ENCODE peak calls at places on chromosome 20, in five cellular contexts. G, W, X, T and R are unnamed samples.
A peak's percentile ranks its signal among the peaks of the same experiment; 100 is the strongest.

GRCh38 chr20:44031001-44031574 is 116.4 kb downstream of the TOX2 start:
- DNase-seq in X (no peak), G (no peak), T (no peak), W (no peak), R (no peak)

GRCh38 chr20:46779831-46780230 is 70.4 kb downstream of the SLC2A10 start:
- DNase-seq in X (no peak), T (no peak), G (no peak), W (no peak), R (no peak)

GRCh38 chr20:53052380-53052779 is 80.2 kb downstream of the TSHZ2 start:
- DNase-seq in X (no peak), W (no peak), G (no peak), T (no peak), R (no peak)

GRCh38 chr20:35820715-35821114 is 48.9 kb downstream of the PHF20 start:
- DNase-seq in G (no peak), W (no peak), T (no peak), X (no peak), R (peak; percentile 69)

GRCh38 chr20:44026932-44027685 is 112.5 kb downstream of the TOX2 start:
- DNase-seq in T (no peak), G (no peak), W (no peak), X (no peak), R (no peak)

GRCh38 chr20:35174458-35175216 is 2.8 kb downstream of the PROCR start:
- DNase-seq in W (no peak), X (no peak), T (no peak), G (peak; percentile 22), R (no peak)

GRCh38 chr20:33918662-33919061 is 75.0 kb upstream of the RALY start:
- DNase-seq in G (no peak), W (no peak), T (no peak), X (no peak), R (no peak)

GRCh38 chr20:8320306-8320705 is 188.2 kb downstream of the PLCB1 start:
- DNase-seq in W (no peak), G (no peak), X (no peak), T (no peak), R (no peak)

GRCh38 chr20:53513489-53514298 is 79.9 kb downstream of the ZNF217 start:
- DNase-seq in W (no peak), T (no peak), G (no peak), X (no peak), R (peak; percentile 11)

GRCh38 chr20:34165246-34165645 is 53.2 kb upstream of the EIF2S2 start:
- DNase-seq in W (no peak), T (no peak), G (no peak), X (no peak), R (peak; percentile 39)

GRCh38 chr20:3239867-3240775 is 1.1 kb upstream of the SLC4A11 start:
- DNase-seq in W (peak; percentile 31), G (peak; percentile 38), X (no peak), T (no peak), R (peak; percentile 52)

GRCh38 chr20:54350415-54350814 is 125.0 kb upstream of the DOK5 start:
- DNase-seq in W (no peak), G (no peak), X (no peak), T (no peak), R (peak; percentile 60)

GRCh38 chr20:47854687-47855212 is 69.5 kb upstream of the SULF2 start:
- DNase-seq in G (no peak), W (peak; percentile 18), X (no peak), T (no peak), R (peak; percentile 68)

GRCh38 chr20:62136283-62137091 is 6.7 kb downstream of the PSMA7 start:
- DNase-seq in W (peak; percentile 71), G (peak; percentile 67), X (peak; percentile 66), T (peak; percentile 70), R (peak; percentile 73)

GRCh38 chr20:62344782-62345181 is 22.3 kb downstream of the LAMA5 start:
- DNase-seq in X (no peak), G (no peak), W (no peak), T (no peak), R (peak; percentile 55)

GRCh38 chr20:51978081-51978501 is 175.8 kb upstream of the SALL4 start:
- DNase-seq in X (no peak), T (no peak), W (no peak), G (no peak), R (no peak)

GRCh38 chr20:4605166-4605565 is 116.5 kb upstream of the PRND start:
- DNase-seq in G (no peak), W (no peak), X (no peak), T (no peak), R (no peak)

GRCh38 chr20:9597547-9597946 is 83.2 kb downstream of the LAMP5 start:
- DNase-seq in T (no peak), G (no peak), X (no peak), W (no peak), R (no peak)

GRCh38 chr20:49914310-49915117 is 815 bp downstream of the SPATA2 start:
- DNase-seq in T (no peak), G (no peak), W (peak; percentile 21), X (no peak), R (peak; percentile 45)

GRCh38 chr20:49446808-49447207 is 35.7 kb downstream of the KCNB1 start:
- DNase-seq in T (no peak), G (peak; percentile 45), W (peak; percentile 39), X (peak; percentile 84), R (no peak)

GRCh38 chr20:40568200-40568599 is 120.8 kb downstream of the MAFB start:
- DNase-seq in T (no peak), G (no peak), X (no peak), W (no peak), R (peak; percentile 11)

GRCh38 chr20:32480361-32481199 is 104.6 kb downstream of the NOL4L start:
- DNase-seq in X (peak; percentile 3), W (no peak), G (no peak), T (no peak), R (peak; percentile 73)

GRCh38 chr20:34240121-34240520 is 1.1 kb upstream of the ASIP start:
- DNase-seq in G (no peak), W (no peak), T (no peak), X (no peak), R (no peak)

GRCh38 chr20:5056801-5057599 is 55.7 kb upstream of the SLC23A2 start:
- DNase-seq in G (no peak), X (peak; percentile 39), T (peak; percentile 67), W (peak; percentile 12), R (peak; percentile 45)

GRCh38 chr20:461254-462198 is 807 bp downstream of the TBC1D20 start:
- DNase-seq in W (peak; percentile 57), X (peak; percentile 48), G (peak; percentile 65), T (peak; percentile 39), R (peak; percentile 54)

GRCh38 chr20:728022-728944 is 40.0 kb downstream of the SLC52A3 start:
- DNase-seq in W (peak; percentile 86), T (peak; percentile 27), G (peak; percentile 93), X (peak; percentile 59), R (peak; percentile 38)

GRCh38 chr20:34703061-34703572 is 1.0 kb upstream of the TP53INP2 start:
- DNase-seq in W (no peak), X (no peak), G (no peak), T (no peak), R (no peak)

GRCh38 chr20:37382539-37383120 is 36.7 kb downstream of the SRC start:
- DNase-seq in W (no peak), X (no peak), T (no peak), G (no peak), R (no peak)

GRCh38 chr20:21129861-21130260 is 4.0 kb downstream of the KIZ start:
- DNase-seq in G (no peak), X (no peak), W (no peak), T (no peak), R (no peak)

GRCh38 chr20:63826753-63827152 is 4.3 kb downstream of the ZBTB46 start:
- DNase-seq in T (no peak), G (no peak), X (no peak), W (no peak), R (no peak)